ENCODE peak calls at places on chromosome 4, in ten cellular contexts. One of them, this sample, is unnamed.

GRCh38 chr4:80295331-80295730 is 28.9 kb downstream of the FGF5 start:
- DNase-seq in neuronal stem cell: no peak
- DNase-seq in uterus: no peak
- DNase-seq in choroid plexus epithelial cell: no peak
- DNase-seq in CD4-positive, CD25-positive, alpha-beta regulatory T cell: no peak
- DNase-seq in astrocyte of the spinal cord: no peak
- DNase-seq in pancreas: no peak
- DNase-seq in fibroblast of mammary gland: no peak
- DNase-seq in dorsolateral prefrontal cortex: no peak
- DNase-seq in effector memory CD4-positive, alpha-beta T cell: no peak
- DNase-seq in this sample: no peak

GRCh38 chr4:127781303-127782024 is 658 bp upstream of the HSPA4L start:
- DNase-seq in choroid plexus epithelial cell: peak; percentile 43
- DNase-seq in CD4-positive, CD25-positive, alpha-beta regulatory T cell: peak; percentile 5
- DNase-seq in astrocyte of the spinal cord: peak; percentile 57
- DNase-seq in fibroblast of mammary gland: peak; percentile 32
- DNase-seq in dorsolateral prefrontal cortex: no peak
- DNase-seq in effector memory CD4-positive, alpha-beta T cell: no peak
- DNase-seq in uterus: peak; percentile 58
- DNase-seq in neuronal stem cell: peak; percentile 12
- DNase-seq in pancreas: no peak
- DNase-seq in this sample: peak; percentile 84

GRCh38 chr4:139875456-139875855 is 209.8 kb downstream of the MGST2 start:
- DNase-seq in choroid plexus epithelial cell: no peak
- DNase-seq in uterus: no peak
- DNase-seq in CD4-positive, CD25-positive, alpha-beta regulatory T cell: no peak
- DNase-seq in astrocyte of the spinal cord: no peak
- DNase-seq in neuronal stem cell: peak; percentile 64
- DNase-seq in fibroblast of mammary gland: no peak
- DNase-seq in dorsolateral prefrontal cortex: no peak
- DNase-seq in pancreas: no peak
- DNase-seq in effector memory CD4-positive, alpha-beta T cell: no peak
- DNase-seq in this sample: no peak

GRCh38 chr4:142418697-142419096 is 427.4 kb downstream of the INPP4B start:
- DNase-seq in choroid plexus epithelial cell: no peak
- DNase-seq in pancreas: no peak
- DNase-seq in astrocyte of the spinal cord: no peak
- DNase-seq in neuronal stem cell: no peak
- DNase-seq in uterus: no peak
- DNase-seq in dorsolateral prefrontal cortex: no peak
- DNase-seq in fibroblast of mammary gland: no peak
- DNase-seq in effector memory CD4-positive, alpha-beta T cell: no peak
- DNase-seq in CD4-positive, CD25-positive, alpha-beta regulatory T cell: no peak
- DNase-seq in this sample: no peak

GRCh38 chr4:38281416-38282071 is 321.3 kb downstream of the PTTG2 start:
- DNase-seq in effector memory CD4-positive, alpha-beta T cell: no peak
- DNase-seq in pancreas: no peak
- DNase-seq in dorsolateral prefrontal cortex: no peak
- DNase-seq in fibroblast of mammary gland: peak; percentile 45
- DNase-seq in uterus: no peak
- DNase-seq in neuronal stem cell: no peak
- DNase-seq in astrocyte of the spinal cord: peak; percentile 62
- DNase-seq in CD4-positive, CD25-positive, alpha-beta regulatory T cell: no peak
- DNase-seq in choroid plexus epithelial cell: peak; percentile 63
- DNase-seq in this sample: no peak

GRCh38 chr4:89558147-89558546 is 250.5 kb upstream of the GPRIN3 start:
- DNase-seq in choroid plexus epithelial cell: no peak
- DNase-seq in pancreas: no peak
- DNase-seq in dorsolateral prefrontal cortex: no peak
- DNase-seq in CD4-positive, CD25-positive, alpha-beta regulatory T cell: no peak
- DNase-seq in effector memory CD4-positive, alpha-beta T cell: no peak
- DNase-seq in astrocyte of the spinal cord: no peak
- DNase-seq in uterus: no peak
- DNase-seq in fibroblast of mammary gland: peak; percentile 30
- DNase-seq in neuronal stem cell: no peak
- DNase-seq in this sample: no peak

GRCh38 chr4:84968936-84969335 is 2.4 kb upstream of the WDFY3 start:
- DNase-seq in uterus: no peak
- DNase-seq in astrocyte of the spinal cord: no peak
- DNase-seq in choroid plexus epithelial cell: no peak
- DNase-seq in CD4-positive, CD25-positive, alpha-beta regulatory T cell: no peak
- DNase-seq in effector memory CD4-positive, alpha-beta T cell: no peak
- DNase-seq in pancreas: no peak
- DNase-seq in dorsolateral prefrontal cortex: no peak
- DNase-seq in neuronal stem cell: no peak
- DNase-seq in fibroblast of mammary gland: peak; percentile 14
- DNase-seq in this sample: no peak

GRCh38 chr4:171650543-171650942 is 162.7 kb upstream of the GALNTL6 start:
- DNase-seq in choroid plexus epithelial cell: no peak
- DNase-seq in astrocyte of the spinal cord: no peak
- DNase-seq in CD4-positive, CD25-positive, alpha-beta regulatory T cell: no peak
- DNase-seq in dorsolateral prefrontal cortex: no peak
- DNase-seq in pancreas: no peak
- DNase-seq in effector memory CD4-positive, alpha-beta T cell: no peak
- DNase-seq in neuronal stem cell: no peak
- DNase-seq in fibroblast of mammary gland: no peak
- DNase-seq in uterus: no peak
- DNase-seq in this sample: peak; percentile 10

GRCh38 chr4:26279446-26279845 is 41.4 kb upstream of the RBPJ start:
- DNase-seq in neuronal stem cell: no peak
- DNase-seq in uterus: no peak
- DNase-seq in effector memory CD4-positive, alpha-beta T cell: no peak
- DNase-seq in fibroblast of mammary gland: no peak
- DNase-seq in dorsolateral prefrontal cortex: no peak
- DNase-seq in pancreas: no peak
- DNase-seq in choroid plexus epithelial cell: no peak
- DNase-seq in CD4-positive, CD25-positive, alpha-beta regulatory T cell: no peak
- DNase-seq in astrocyte of the spinal cord: no peak
- DNase-seq in this sample: no peak

GRCh38 chr4:5967783-5968182 is 50.4 kb downstream of the C4orf50 start:
- DNase-seq in dorsolateral prefrontal cortex: no peak
- DNase-seq in neuronal stem cell: no peak
- DNase-seq in pancreas: no peak
- DNase-seq in choroid plexus epithelial cell: no peak
- DNase-seq in effector memory CD4-positive, alpha-beta T cell: no peak
- DNase-seq in fibroblast of mammary gland: no peak
- DNase-seq in astrocyte of the spinal cord: no peak
- DNase-seq in CD4-positive, CD25-positive, alpha-beta regulatory T cell: no peak
- DNase-seq in uterus: no peak
- DNase-seq in this sample: no peak

GRCh38 chr4:3009422-3009821 is 46.1 kb downstream of the GRK4 start:
- DNase-seq in choroid plexus epithelial cell: peak; percentile 28
- DNase-seq in uterus: no peak
- DNase-seq in CD4-positive, CD25-positive, alpha-beta regulatory T cell: peak; percentile 1
- DNase-seq in astrocyte of the spinal cord: peak; percentile 6
- DNase-seq in effector memory CD4-positive, alpha-beta T cell: no peak
- DNase-seq in neuronal stem cell: peak; percentile 11
- DNase-seq in pancreas: no peak
- DNase-seq in fibroblast of mammary gland: peak; percentile 65
- DNase-seq in dorsolateral prefrontal cortex: no peak
- DNase-seq in this sample: no peak

GRCh38 chr4:75629239-75629638 is 1.1 kb downstream of the CDKL2 start:
- DNase-seq in effector memory CD4-positive, alpha-beta T cell: no peak
- DNase-seq in neuronal stem cell: no peak
- DNase-seq in pancreas: no peak
- DNase-seq in CD4-positive, CD25-positive, alpha-beta regulatory T cell: no peak
- DNase-seq in choroid plexus epithelial cell: no peak
- DNase-seq in fibroblast of mammary gland: no peak
- DNase-seq in uterus: no peak
- DNase-seq in dorsolateral prefrontal cortex: no peak
- DNase-seq in astrocyte of the spinal cord: no peak
- DNase-seq in this sample: no peak

GRCh38 chr4:75630174-75630931 is at the start of gene CDKL2:
- DNase-seq in CD4-positive, CD25-positive, alpha-beta regulatory T cell: peak; percentile 91
- DNase-seq in neuronal stem cell: peak; percentile 74
- DNase-seq in fibroblast of mammary gland: peak; percentile 52
- DNase-seq in dorsolateral prefrontal cortex: peak; percentile 88
- DNase-seq in astrocyte of the spinal cord: peak; percentile 62
- DNase-seq in pancreas: peak; percentile 95
- DNase-seq in choroid plexus epithelial cell: peak; percentile 64
- DNase-seq in uterus: peak; percentile 84
- DNase-seq in effector memory CD4-positive, alpha-beta T cell: peak; percentile 91
- DNase-seq in this sample: peak; percentile 94

GRCh38 chr4:75634281-75634680 is 4.0 kb upstream of the CDKL2 start:
- DNase-seq in fibroblast of mammary gland: peak; percentile 40
- DNase-seq in CD4-positive, CD25-positive, alpha-beta regulatory T cell: no peak
- DNase-seq in astrocyte of the spinal cord: peak; percentile 22
- DNase-seq in dorsolateral prefrontal cortex: no peak
- DNase-seq in effector memory CD4-positive, alpha-beta T cell: no peak
- DNase-seq in neuronal stem cell: no peak
- DNase-seq in uterus: no peak
- DNase-seq in choroid plexus epithelial cell: no peak
- DNase-seq in pancreas: no peak
- DNase-seq in this sample: no peak

GRCh38 chr4:75633846-75634245 is 3.5 kb upstream of the CDKL2 start:
- DNase-seq in astrocyte of the spinal cord: peak; percentile 67
- DNase-seq in effector memory CD4-positive, alpha-beta T cell: no peak
- DNase-seq in uterus: no peak
- DNase-seq in dorsolateral prefrontal cortex: no peak
- DNase-seq in neuronal stem cell: no peak
- DNase-seq in CD4-positive, CD25-positive, alpha-beta regulatory T cell: no peak
- DNase-seq in pancreas: no peak
- DNase-seq in choroid plexus epithelial cell: peak; percentile 48
- DNase-seq in fibroblast of mammary gland: peak; percentile 49
- DNase-seq in this sample: no peak

DNA sequence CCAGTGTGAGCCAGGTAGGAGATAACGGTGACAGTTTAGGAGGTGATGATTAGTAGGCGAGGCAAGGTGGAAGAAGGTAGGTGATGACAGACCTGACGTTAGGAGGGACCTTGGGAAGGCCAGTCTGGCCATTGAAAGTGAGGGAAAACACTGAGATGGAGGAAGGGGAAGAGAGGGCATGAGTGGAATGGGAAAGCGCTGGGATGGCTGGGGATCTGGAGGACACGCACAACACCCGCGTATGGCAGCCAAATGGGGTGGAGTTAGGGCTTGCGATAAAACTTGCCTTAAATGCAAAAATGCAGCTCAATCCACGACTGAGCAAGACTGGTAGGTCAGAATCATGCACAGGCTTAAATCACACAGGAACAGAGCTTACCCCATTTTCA is 598 bp upstream of the CDKL2 start:
- DNase-seq in effector memory CD4-positive, alpha-beta T cell: no peak
- DNase-seq in dorsolateral prefrontal cortex: peak; percentile 47
- DNase-seq in pancreas: no peak
- DNase-seq in choroid plexus epithelial cell: no peak
- DNase-seq in uterus: peak; percentile 16
- DNase-seq in neuronal stem cell: no peak
- DNase-seq in astrocyte of the spinal cord: no peak
- DNase-seq in CD4-positive, CD25-positive, alpha-beta regulatory T cell: no peak
- DNase-seq in fibroblast of mammary gland: no peak
- DNase-seq in this sample: no peak
- H3K4me3 ChIP-seq in effector memory CD4-positive, alpha-beta T cell: peak overlapping the region; percentile 63
- H3K4me3 ChIP-seq in dorsolateral prefrontal cortex: peak overlapping the region; percentile 88
- H3K4me3 ChIP-seq in pancreas: peak overlapping the region; percentile 32
- H3K4me3 ChIP-seq in choroid plexus epithelial cell: peak overlapping the region; percentile 80
- H3K4me3 ChIP-seq in uterus: peak overlapping the region; percentile 49
- H3K4me3 ChIP-seq in neuronal stem cell: peak overlapping the region; percentile 85
- H3K4me3 ChIP-seq in astrocyte of the spinal cord: peak overlapping the region; percentile 67
- H3K4me3 ChIP-seq in CD4-positive, CD25-positive, alpha-beta regulatory T cell: peak overlapping the region; percentile 82
- H3K4me3 ChIP-seq in fibroblast of mammary gland: peak overlapping the region; percentile 69
- H3K4me3 ChIP-seq in this sample: peak overlapping the region; percentile 47

GRCh38 chr4:68960294-68961163 is 8.9 kb upstream of the UGT2A3 start:
- DNase-seq in CD4-positive, CD25-positive, alpha-beta regulatory T cell: no peak
- DNase-seq in neuronal stem cell: no peak
- DNase-seq in uterus: no peak
- DNase-seq in fibroblast of mammary gland: no peak
- DNase-seq in dorsolateral prefrontal cortex: no peak
- DNase-seq in astrocyte of the spinal cord: no peak
- DNase-seq in pancreas: no peak
- DNase-seq in choroid plexus epithelial cell: no peak
- DNase-seq in effector memory CD4-positive, alpha-beta T cell: no peak
- DNase-seq in this sample: peak; percentile 44
- H3K4me3 ChIP-seq in CD4-positive, CD25-positive, alpha-beta regulatory T cell: no peak overlapping the region
- H3K4me3 ChIP-seq in neuronal stem cell: no peak overlapping the region
- H3K4me3 ChIP-seq in uterus: no peak overlapping the region
- H3K4me3 ChIP-seq in fibroblast of mammary gland: no peak overlapping the region
- H3K4me3 ChIP-seq in dorsolateral prefrontal cortex: no peak overlapping the region
- H3K4me3 ChIP-seq in astrocyte of the spinal cord: no peak overlapping the region
- H3K4me3 ChIP-seq in pancreas: no peak overlapping the region
- H3K4me3 ChIP-seq in choroid plexus epithelial cell: no peak overlapping the region
- H3K4me3 ChIP-seq in effector memory CD4-positive, alpha-beta T cell: no peak overlapping the region
- H3K4me3 ChIP-seq in this sample: no peak overlapping the region

GRCh38 chr4:95533254-95533653 is 15.5 kb downstream of the UNC5C start:
- DNase-seq in astrocyte of the spinal cord: no peak
- DNase-seq in neuronal stem cell: no peak
- DNase-seq in pancreas: no peak
- DNase-seq in dorsolateral prefrontal cortex: no peak
- DNase-seq in CD4-positive, CD25-positive, alpha-beta regulatory T cell: no peak
- DNase-seq in choroid plexus epithelial cell: no peak
- DNase-seq in effector memory CD4-positive, alpha-beta T cell: no peak
- DNase-seq in uterus: no peak
- DNase-seq in fibroblast of mammary gland: no peak
- DNase-seq in this sample: no peak

GRCh38 chr4:95534032-95534431 is 14.7 kb downstream of the UNC5C start:
- DNase-seq in pancreas: no peak
- DNase-seq in neuronal stem cell: no peak
- DNase-seq in effector memory CD4-positive, alpha-beta T cell: no peak
- DNase-seq in choroid plexus epithelial cell: no peak
- DNase-seq in uterus: no peak
- DNase-seq in fibroblast of mammary gland: no peak
- DNase-seq in dorsolateral prefrontal cortex: no peak
- DNase-seq in astrocyte of the spinal cord: no peak
- DNase-seq in CD4-positive, CD25-positive, alpha-beta regulatory T cell: no peak
- DNase-seq in this sample: no peak

GRCh38 chr4:95537181-95537580 is 11.6 kb downstream of the UNC5C start:
- DNase-seq in uterus: no peak
- DNase-seq in fibroblast of mammary gland: no peak
- DNase-seq in effector memory CD4-positive, alpha-beta T cell: no peak
- DNase-seq in choroid plexus epithelial cell: no peak
- DNase-seq in astrocyte of the spinal cord: no peak
- DNase-seq in CD4-positive, CD25-positive, alpha-beta regulatory T cell: no peak
- DNase-seq in neuronal stem cell: no peak
- DNase-seq in dorsolateral prefrontal cortex: no peak
- DNase-seq in pancreas: no peak
- DNase-seq in this sample: no peak

GRCh38 chr4:95536650-95537049 is 12.1 kb downstream of the UNC5C start:
- DNase-seq in choroid plexus epithelial cell: no peak
- DNase-seq in dorsolateral prefrontal cortex: no peak
- DNase-seq in CD4-positive, CD25-positive, alpha-beta regulatory T cell: no peak
- DNase-seq in uterus: no peak
- DNase-seq in pancreas: no peak
- DNase-seq in fibroblast of mammary gland: no peak
- DNase-seq in astrocyte of the spinal cord: no peak
- DNase-seq in effector memory CD4-positive, alpha-beta T cell: no peak
- DNase-seq in neuronal stem cell: no peak
- DNase-seq in this sample: no peak

GRCh38 chr4:95535180-95535579 is 13.6 kb downstream of the UNC5C start:
- DNase-seq in dorsolateral prefrontal cortex: no peak
- DNase-seq in neuronal stem cell: no peak
- DNase-seq in choroid plexus epithelial cell: no peak
- DNase-seq in CD4-positive, CD25-positive, alpha-beta regulatory T cell: no peak
- DNase-seq in pancreas: no peak
- DNase-seq in fibroblast of mammary gland: no peak
- DNase-seq in effector memory CD4-positive, alpha-beta T cell: no peak
- DNase-seq in astrocyte of the spinal cord: no peak
- DNase-seq in uterus: no peak
- DNase-seq in this sample: no peak
- H3K4me3 ChIP-seq in dorsolateral prefrontal cortex: no peak overlapping the region
- H3K4me3 ChIP-seq in neuronal stem cell: no peak overlapping the region
- H3K4me3 ChIP-seq in choroid plexus epithelial cell: no peak overlapping the region
- H3K4me3 ChIP-seq in CD4-positive, CD25-positive, alpha-beta regulatory T cell: no peak overlapping the region
- H3K4me3 ChIP-seq in pancreas: no peak overlapping the region
- H3K4me3 ChIP-seq in fibroblast of mammary gland: no peak overlapping the region
- H3K4me3 ChIP-seq in effector memory CD4-positive, alpha-beta T cell: no peak overlapping the region
- H3K4me3 ChIP-seq in astrocyte of the spinal cord: no peak overlapping the region
- H3K4me3 ChIP-seq in uterus: no peak overlapping the region
- H3K4me3 ChIP-seq in this sample: no peak overlapping the region

GRCh38 chr4:98838977-98839618 is 89.8 kb downstream of the EIF4E start:
- DNase-seq in astrocyte of the spinal cord: peak; percentile 29
- DNase-seq in dorsolateral prefrontal cortex: no peak
- DNase-seq in neuronal stem cell: no peak
- DNase-seq in fibroblast of mammary gland: peak; percentile 38
- DNase-seq in choroid plexus epithelial cell: peak; percentile 77
- DNase-seq in uterus: no peak
- DNase-seq in CD4-positive, CD25-positive, alpha-beta regulatory T cell: no peak
- DNase-seq in pancreas: no peak
- DNase-seq in effector memory CD4-positive, alpha-beta T cell: no peak
- DNase-seq in this sample: peak; percentile 52
- H3K4me3 ChIP-seq in astrocyte of the spinal cord: no peak overlapping the region
- H3K4me3 ChIP-seq in dorsolateral prefrontal cortex: no peak overlapping the region
- H3K4me3 ChIP-seq in neuronal stem cell: no peak overlapping the region
- H3K4me3 ChIP-seq in fibroblast of mammary gland: no peak overlapping the region
- H3K4me3 ChIP-seq in choroid plexus epithelial cell: peak overlapping the region; percentile 18
- H3K4me3 ChIP-seq in uterus: no peak overlapping the region
- H3K4me3 ChIP-seq in CD4-positive, CD25-positive, alpha-beta regulatory T cell: no peak overlapping the region
- H3K4me3 ChIP-seq in pancreas: no peak overlapping the region
- H3K4me3 ChIP-seq in effector memory CD4-positive, alpha-beta T cell: no peak overlapping the region
- H3K4me3 ChIP-seq in this sample: no peak overlapping the region

This sample was measured in Caco-2.